ENCODE peak calls at places on chromosomes 1 and 21, in seven cellular contexts. K, L, H, R, C, X and F are unnamed samples.

GRCh38 chr1:223417444-223417843 is 24.2 kb downstream of the CCDC185 start:
- DNase-seq in C (no peak), H (no peak), R (no peak), K (no peak), X (no peak), L (no peak), F (no peak)

GRCh38 chr1:226429051-226429461 is 21.2 kb upstream of the PARP1 start:
- DNase-seq in C (no peak), H (no peak), K (no peak), X (no peak), L (no peak), R (no peak), F (no peak)

GRCh38 chr1:224061436-224061835 is 52.5 kb upstream of the FBXO28 start:
- DNase-seq in K (no peak), L (no peak), C (no peak), R (no peak), H (no peak), X (no peak), F (no peak)

GRCh38 chr1:109499661-109500536 is 6.0 kb downstream of the CYB561D1 start:
- DNase-seq in H (peak; percentile 66), X (no peak), K (no peak), L (no peak), R (peak; percentile 28), C (peak; percentile 90), F (no peak)

GRCh38 chr1:108327534-108328462 is 83.9 kb upstream of the NBPF4 start:
- DNase-seq in R (no peak), H (no peak), C (peak; percentile 52), K (no peak), X (peak; percentile 13), L (no peak), F (no peak)

GRCh38 chr1:43358121-43358745 is 548 bp upstream of the CDC20 start:
- DNase-seq in X (peak; percentile 49), H (no peak), R (peak; percentile 71), L (no peak), C (peak; percentile 82), K (no peak), F (no peak)

GRCh38 chr1:68028566-68028965 is 21.9 kb downstream of the DIRAS3 start:
- DNase-seq in H (no peak), C (no peak), X (no peak), K (no peak), L (no peak), R (no peak), F (no peak)

GRCh38 chr1:15027515-15027948 is 126.0 kb upstream of the TMEM51 start:
- DNase-seq in L (peak; percentile 73), X (peak; percentile 22), H (peak; percentile 73), C (peak; percentile 82), R (peak; percentile 62), K (peak; percentile 84), F (no peak)

GRCh38 chr1:228280106-228280901 is 72.5 kb downstream of the OBSCN start:
- DNase-seq in L (no peak), K (no peak), H (no peak), C (no peak), R (no peak), X (no peak), F (no peak)

GRCh38 chr21:37061926-37062591 is 10.8 kb downstream of the PIGP start:
- DNase-seq in X (no peak), C (no peak), K (no peak), H (no peak), R (no peak), L (no peak), F (no peak)

DNA sequence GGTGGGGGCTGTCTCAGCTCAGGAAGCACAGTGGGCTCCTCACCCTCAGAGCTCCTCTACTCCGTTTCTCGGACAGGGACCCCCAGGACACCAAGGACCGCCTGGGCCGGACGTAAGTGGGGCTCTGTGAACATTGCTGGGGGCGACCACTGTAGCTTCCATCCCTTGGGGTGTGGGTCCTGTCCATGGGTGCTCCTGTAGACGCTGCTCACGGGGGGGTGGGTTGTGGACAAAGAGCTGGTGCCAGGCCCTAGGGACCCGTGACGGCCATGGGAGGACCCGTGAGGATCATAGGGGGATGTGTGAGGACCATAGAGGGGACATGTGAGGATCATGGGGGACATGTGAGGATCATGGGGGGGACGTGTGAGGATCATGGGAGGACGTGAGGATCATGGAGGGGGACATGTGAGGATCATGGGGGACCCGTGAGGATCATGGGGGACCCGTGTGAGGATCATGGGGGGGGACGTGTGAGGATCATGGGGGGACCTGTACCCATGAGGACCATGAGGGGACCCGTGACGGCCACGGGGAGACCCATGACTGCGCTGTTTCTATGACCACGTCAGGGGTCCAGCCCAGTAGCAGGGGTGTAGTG is 18.1 kb downstream of the COL6A1 start:
- DNase-seq in H (no peak), K (no peak), L (peak; percentile 12), X (no peak), R (no peak), C (no peak), F (no peak)
- H3K36me3 ChIP-seq in H (peaks cover 34% of the 10 kb centered on the region), K (peaks cover 72% of the 10 kb centered on the region), L (no peaks in the 10 kb centered on the region), X (no peaks in the 10 kb centered on the region), R (no peaks in the 10 kb centered on the region), C (peaks cover 3% of the 10 kb centered on the region), F (peaks cover 58% of the 10 kb centered on the region)

GRCh38 chr1:3190256-3191041 is 121.4 kb downstream of the PRDM16 start:
- DNase-seq in L (no peak), X (no peak), H (no peak), C (no peak), R (no peak), K (no peak), F (no peak)
- TF ChIP-seq POLR2AphosphoS5 in L (no peak), X (no peak), H (no peak), C (no peak), R (no peak), K (no peak), F (no peak)

GRCh38 chr1:53678507-53678906 is 60.5 kb downstream of the GLIS1 start:
- DNase-seq in R (no peak), X (no peak), L (no peak), K (no peak), H (no peak), C (no peak), F (no peak)
- H3K4me1 ChIP-seq in R (no peaks in the 10 kb centered on the region), X (peaks cover 4% of the 10 kb centered on the region), L (no peaks in the 10 kb centered on the region), K (no peaks in the 10 kb centered on the region), H (no peaks in the 10 kb centered on the region), C (peaks cover 7% of the 10 kb centered on the region), F (peaks cover 35% of the 10 kb centered on the region)

GRCh38 chr1:47431534-47431933 is 6.3 kb upstream of the FOXD2 start:
- DNase-seq in K (no peak), C (peak; percentile 63), H (no peak), R (no peak), L (no peak), X (no peak), F (no peak)

GRCh38 chr1:47434051-47434842 is 3.6 kb upstream of the FOXD2 start:
- DNase-seq in R (peak; percentile 39), H (peak; percentile 86), X (no peak), L (peak; percentile 61), K (peak; percentile 85), C (peak; percentile 53), F (no peak)

GRCh38 chr1:47433037-47433421 is 4.8 kb upstream of the FOXD2 start:
- DNase-seq in X (no peak), R (no peak), K (no peak), H (no peak), C (no peak), L (no peak), F (no peak)

GRCh38 chr1:47432071-47433036 is 5.5 kb upstream of the FOXD2 start:
- DNase-seq in H (peak; percentile 86), X (no peak), C (peak; percentile 97), K (peak; percentile 79), L (peak; percentile 66), R (peak; percentile 80), F (no peak)

DNA sequence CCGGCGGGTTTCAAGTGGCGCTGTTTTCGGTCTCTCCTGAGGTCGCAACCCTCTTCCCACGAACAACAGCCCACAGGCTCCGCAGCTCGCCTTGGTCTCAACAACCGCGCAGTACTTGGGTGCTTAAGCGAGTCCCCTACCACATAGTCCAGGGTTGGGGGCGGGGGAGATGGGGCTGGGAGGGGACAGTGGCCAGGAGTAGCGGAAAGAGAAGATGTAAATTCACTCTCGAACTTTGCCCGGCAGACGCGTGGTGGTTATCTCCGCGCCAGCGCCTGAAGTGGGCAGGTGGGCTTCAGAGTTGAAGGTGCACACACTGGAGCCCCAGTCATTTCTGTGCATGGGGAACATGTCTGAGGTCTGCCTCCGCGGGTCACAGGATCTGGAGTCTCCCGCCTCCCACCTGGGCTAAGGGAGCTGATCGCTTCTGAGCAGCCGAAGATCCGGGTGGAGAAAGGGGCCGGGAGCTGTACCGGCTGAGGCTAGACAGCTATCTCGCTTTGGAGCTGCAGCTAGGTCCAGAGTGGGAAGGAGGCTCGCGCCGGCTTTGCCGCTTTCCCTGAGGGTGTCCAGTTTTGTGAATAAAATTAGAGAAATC is 4.3 kb upstream of the FOXD2 start:
- DNase-seq in C (peak; percentile 36), H (no peak), X (no peak), L (no peak), K (no peak), R (no peak), F (no peak)
- H3K36me3 ChIP-seq in C (no peaks in the 10 kb centered on the region), H (no peaks in the 10 kb centered on the region), X (no peaks in the 10 kb centered on the region), L (no peaks in the 10 kb centered on the region), K (no peaks in the 10 kb centered on the region), R (no peaks in the 10 kb centered on the region), F (no peaks in the 10 kb centered on the region)

DNA sequence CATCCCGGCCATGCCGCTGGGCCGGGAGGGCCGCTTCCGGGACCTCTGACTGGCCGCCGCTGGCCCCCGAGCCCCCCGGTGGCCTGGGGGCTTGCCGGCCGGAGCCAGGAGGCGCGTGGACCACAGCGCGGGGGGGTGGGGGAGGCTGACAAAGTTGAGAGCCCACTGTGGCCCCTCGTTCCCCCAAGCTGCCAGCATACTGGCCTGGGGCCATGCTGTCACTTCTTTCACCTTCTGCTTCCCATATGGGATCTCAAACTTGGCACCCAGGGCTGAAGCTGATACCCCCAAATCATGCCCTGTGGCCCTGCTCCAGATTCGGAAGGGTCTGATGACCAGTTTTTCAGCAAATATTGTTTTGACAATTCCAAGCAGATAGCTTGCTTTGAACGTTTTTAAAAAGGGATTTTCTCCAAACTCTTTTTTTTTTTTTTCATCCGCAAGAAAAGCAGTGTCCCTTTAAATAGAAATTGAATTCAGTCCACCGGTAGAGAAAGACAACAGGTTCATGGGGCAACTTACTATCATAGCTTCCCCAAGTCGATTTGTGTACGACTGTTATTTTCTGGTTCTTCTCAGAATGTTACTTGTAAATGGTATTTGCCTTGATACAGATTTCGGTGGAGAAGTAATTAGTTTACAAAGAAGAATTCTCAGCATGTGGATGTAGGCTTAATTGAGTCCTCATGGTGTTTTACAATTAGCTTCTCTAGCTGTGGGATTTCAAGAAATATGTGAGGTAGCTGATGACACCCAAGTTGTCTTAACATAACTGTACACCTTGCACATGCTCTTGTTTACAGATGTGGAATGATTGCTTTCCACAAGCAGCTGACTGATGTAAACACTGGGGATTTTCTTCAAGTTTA is 1.0 kb downstream of the MACO1 start:
- DNase-seq in R (peak; percentile 24), K (no peak), C (no peak), X (no peak), L (no peak), H (no peak), F (no peak)
- TF ChIP-seq POLR2AphosphoS5 in R (no peak), K (no peak), C (no peak), X (no peak), L (no peak), H (no peak), F (no peak)